ENCODE peak calls at places on chromosomes 3 and 15, in four cellular contexts. A is HCT116, V is HepG2, K is K562. M is an unnamed sample.

GRCh38 chr3:4581040-4581439 is 87.9 kb downstream of the ITPR1 start:
- DNase-seq in A (no peak), V (no peak), K (no peak), M (no peak)

GRCh38 chr3:172659246-172660002 is 51.4 kb downstream of the NCEH1 start:
- DNase-seq in A (peak), V (no peak), K (no peak), M (peak)

GRCh38 chr15:82045179-82045891 is 483 bp downstream of the MEX3B start:
- DNase-seq in A (no peak), V (no peak), K (no peak), M (no peak)

GRCh38 chr3:128366136-128366535 is 100.6 kb downstream of the DNAJB8 start:
- DNase-seq in A (no peak), V (no peak), K (no peak), M (no peak)

GRCh38 chr3:192352142-192352541 is 375.2 kb downstream of the FGF12 start:
- DNase-seq in A (no peak), V (no peak), K (no peak), M (no peak)

GRCh38 chr3:69699183-69699582 is 40.1 kb upstream of the MITF start:
- DNase-seq in A (no peak), V (no peak), K (no peak), M (no peak)

GRCh38 chr3:37785718-37786117 is 76.0 kb upstream of the CTDSPL start:
- DNase-seq in A (no peak), V (no peak), K (no peak), M (no peak)

GRCh38 chr3:130516645-130517512 is at the start of gene COL6A6:
- DNase-seq in A (no peak), V (no peak), K (no peak), M (no peak)

GRCh38 chr3:42745776-42746454 is 27.1 kb downstream of the CCDC13 start:
- DNase-seq in A (no peak), V (no peak), K (no peak), M (no peak)

GRCh38 chr3:16286161-16286560 is 21.1 kb downstream of the OXNAD1 start:
- DNase-seq in A (no peak), V (no peak), K (no peak), M (no peak)

GRCh38 chr3:59946401-59946800 is 896.6 kb upstream of the CFAP20DC start:
- DNase-seq in A (no peak), V (no peak), K (no peak), M (no peak)

GRCh38 chr3:144900366-144900765 is 928.7 kb downstream of the DIPK2A start:
- DNase-seq in A (no peak), V (no peak), K (no peak), M (no peak)

GRCh38 chr15:101490408-101490891 is 943 bp upstream of the PCSK6 start:
- DNase-seq in A (no peak), V (no peak), K (no peak), M (no peak)

GRCh38 chr3:73291541-73291940 is 230.1 kb downstream of the EBLN2 start:
- DNase-seq in A (no peak), V (no peak), K (no peak), M (no peak)

GRCh38 chr3:16174389-16174788 is at the start of gene GALNT15:
- DNase-seq in A (no peak), V (no peak), K (no peak), M (no peak)

GRCh38 chr3:173396191-173397041 is 1.1 kb upstream of the NLGN1 start:
- DNase-seq in A (no peak), V (no peak), K (no peak), M (no peak)

GRCh38 chr3:145857956-145858355 is 303.0 kb downstream of the PLOD2 start:
- DNase-seq in A (no peak), V (peak), K (no peak), M (no peak)

GRCh38 chr3:183306798-183307671 is 54.0 kb downstream of the B3GNT5 start:
- DNase-seq in A (no peak), V (no peak), K (peak), M (no peak)

GRCh38 chr3:182692021-182692420 is 101.3 kb upstream of the ATP11B start:
- DNase-seq in A (no peak), V (no peak), K (no peak), M (no peak)

GRCh38 chr3:54322354-54322753 is 200.0 kb downstream of the CACNA2D3 start:
- DNase-seq in A (no peak), V (peak), K (no peak), M (no peak)

GRCh38 chr15:80945605-80946004 is 44.0 kb downstream of the MESD start:
- DNase-seq in A (no peak), V (no peak), K (no peak), M (no peak)

GRCh38 chr3:71245052-71245488 is 338.5 kb downstream of the FOXP1 start:
- DNase-seq in A (no peak), V (peak), K (no peak), M (no peak)

GRCh38 chr3:186511702-186512101 is 32.5 kb downstream of the CRYGS start:
- DNase-seq in A (no peak), V (no peak), K (no peak), M (no peak)
- TF ChIP-seq REST in A (peak), V (peak), K (no peak), M (no peak)

GRCh38 chr3:13113346-13114335 is 40.4 kb upstream of the IQSEC1 start:
- DNase-seq in A (no peak), V (no peak), K (no peak), M (no peak)

GRCh38 chr3:13110678-13111116 is 37.5 kb upstream of the IQSEC1 start:
- DNase-seq in A (no peak), V (no peak), K (no peak), M (no peak)

GRCh38 chr3:13111874-13112520 is 38.8 kb upstream of the IQSEC1 start:
- DNase-seq in A (no peak), V (peak), K (no peak), M (no peak)

GRCh38 chr3:13111173-13111873 is 38.1 kb upstream of the IQSEC1 start:
- DNase-seq in A (no peak), V (no peak), K (no peak), M (no peak)

DNA sequence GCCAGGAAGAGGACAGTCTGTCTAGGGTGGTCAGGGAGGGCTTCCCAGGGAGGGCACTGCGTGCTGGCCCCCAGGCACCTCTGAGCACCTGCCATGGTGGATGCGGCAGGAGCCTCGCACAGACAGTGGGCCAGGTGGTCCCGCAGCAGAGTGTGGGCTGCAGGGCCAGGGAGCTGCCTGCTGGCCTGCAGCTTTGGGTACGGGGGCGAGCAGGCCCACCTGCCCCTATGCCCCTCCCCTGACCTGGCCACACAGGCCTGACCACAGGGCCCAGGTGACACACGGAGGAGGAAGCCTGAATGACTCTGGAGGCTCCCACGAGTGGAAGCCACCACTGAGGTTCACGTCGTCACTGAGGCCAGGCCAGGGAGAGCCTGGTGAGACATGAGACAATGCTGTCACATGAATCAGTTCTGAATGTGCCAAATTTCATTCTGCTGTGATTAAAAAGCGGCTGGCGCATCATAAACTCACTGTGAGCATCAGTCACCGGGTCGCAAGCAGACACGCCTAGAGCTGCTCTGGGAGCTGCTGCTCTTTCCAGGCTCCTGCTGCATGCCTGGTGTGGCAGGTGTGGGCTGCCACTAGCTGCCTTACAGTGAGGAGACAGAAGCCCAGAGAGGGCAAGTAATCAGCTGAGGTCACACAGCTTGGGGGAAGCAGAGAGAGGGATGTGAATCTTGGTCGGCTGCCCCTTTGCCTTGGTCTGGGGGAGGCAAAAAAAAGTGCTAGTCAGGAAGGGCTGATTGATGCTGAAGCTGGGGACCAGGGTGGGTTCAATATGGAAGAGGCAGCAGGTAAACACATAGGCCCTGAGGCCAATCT is 39.5 kb upstream of the IQSEC1 start:
- DNase-seq in A (no peak), V (no peak), K (no peak), M (no peak)
- TF ChIP-seq TCF7L2 in A (no peak), V (no peak), K (no peak), M (no peak)

GRCh38 chr3:177452487-177452886 is 255.2 kb upstream of the TBL1XR1 start:
- DNase-seq in A (no peak), V (no peak), K (no peak), M (no peak)
- TF ChIP-seq POLR2AphosphoS5 in A (no peak), V (no peak), K (no peak), M (no peak)

GRCh38 chr15:99251436-99251821 is at the start of gene LRRC28:
- DNase-seq in A (no peak), V (peak), K (no peak), M (no peak)
- TF ChIP-seq REST in A (no peak), V (no peak), K (peak), M (no peak)

DNA sequence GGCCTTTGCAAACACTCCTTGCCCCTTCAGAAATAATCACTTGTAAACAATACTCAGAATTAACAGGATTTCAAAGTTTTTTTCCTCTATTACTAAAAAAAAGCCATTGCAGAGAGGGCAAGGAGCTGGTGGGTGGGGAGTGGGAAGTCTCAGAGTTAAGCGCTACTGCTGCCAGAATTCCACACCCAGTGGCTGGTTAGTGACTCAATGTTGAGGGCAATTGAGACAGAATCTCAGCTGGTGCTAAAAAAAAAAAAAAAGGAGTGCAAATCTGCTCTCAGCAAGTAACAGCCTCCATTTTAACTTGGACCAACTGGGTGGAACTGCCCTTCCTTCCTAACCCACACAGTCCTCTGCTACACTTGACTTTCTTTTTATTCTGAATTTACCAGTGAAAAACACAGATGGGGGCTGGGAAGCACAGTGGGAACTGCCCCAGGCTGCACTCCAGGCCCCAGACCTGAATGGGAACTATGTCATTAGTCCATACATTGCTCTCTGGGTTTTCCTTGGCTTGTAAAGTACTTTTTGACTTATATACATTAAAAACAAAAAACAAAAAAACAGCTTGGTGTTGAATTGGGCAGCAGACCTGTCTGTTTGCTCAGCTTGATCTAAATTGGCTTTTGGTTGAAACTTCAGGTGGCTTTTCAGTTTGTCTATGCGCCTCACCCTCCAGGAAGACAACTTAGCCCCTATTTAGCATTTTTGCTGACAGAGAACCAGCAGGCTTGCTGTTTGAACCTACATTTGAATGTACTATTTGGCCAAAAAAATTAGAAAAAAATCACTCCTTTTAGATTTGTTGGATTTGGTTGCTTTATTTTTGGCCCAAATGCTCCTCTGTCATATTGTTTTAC is 357.8 kb upstream of the TBL1XR1 start:
- DNase-seq in A (no peak), V (no peak), K (no peak), M (no peak)
- TF ChIP-seq TCF7L2 in A (no peak), V (no peak), K (no peak), M (no peak)

M was measured in Panc1.